ENCODE peak calls at places on chromosomes 5 and 9, in four cellular contexts. One of them, this sample, is unnamed.

GRCh38 chr5:101942321-101942882 is 353.7 kb downstream of the SLCO4C1 start:
- DNase-seq in dermis microvascular lymphatic vessel endothelial cell: no peak
- DNase-seq in GM04503: no peak
- DNase-seq in CD4-positive, CD25-positive, alpha-beta regulatory T cell: no peak
- DNase-seq in this sample: peak

GRCh38 chr5:78586251-78586650 is 62.3 kb downstream of the LHFPL2 start:
- DNase-seq in dermis microvascular lymphatic vessel endothelial cell: no peak
- DNase-seq in GM04503: peak
- DNase-seq in CD4-positive, CD25-positive, alpha-beta regulatory T cell: no peak
- DNase-seq in this sample: no peak

GRCh38 chr5:170184737-170185136 is 48.0 kb upstream of the C5orf58 start:
- DNase-seq in dermis microvascular lymphatic vessel endothelial cell: no peak
- DNase-seq in GM04503: no peak
- DNase-seq in CD4-positive, CD25-positive, alpha-beta regulatory T cell: no peak
- DNase-seq in this sample: no peak

GRCh38 chr5:57817001-57817453 is 334.4 kb upstream of the ACTBL2 start:
- DNase-seq in dermis microvascular lymphatic vessel endothelial cell: peak
- DNase-seq in GM04503: no peak
- DNase-seq in CD4-positive, CD25-positive, alpha-beta regulatory T cell: no peak
- DNase-seq in this sample: no peak

GRCh38 chr5:74017786-74018211 is 391.8 kb downstream of the ARHGEF28 start:
- DNase-seq in dermis microvascular lymphatic vessel endothelial cell: no peak
- DNase-seq in GM04503: peak
- DNase-seq in CD4-positive, CD25-positive, alpha-beta regulatory T cell: no peak
- DNase-seq in this sample: no peak

GRCh38 chr9:116157436-116158138 is 4.0 kb downstream of the PAPPA start:
- DNase-seq in dermis microvascular lymphatic vessel endothelial cell: no peak
- DNase-seq in GM04503: no peak
- DNase-seq in CD4-positive, CD25-positive, alpha-beta regulatory T cell: no peak
- DNase-seq in this sample: no peak

GRCh38 chr9:71681708-71682268 is 86.5 kb downstream of the CEMIP2 start:
- DNase-seq in dermis microvascular lymphatic vessel endothelial cell: no peak
- DNase-seq in GM04503: peak
- DNase-seq in CD4-positive, CD25-positive, alpha-beta regulatory T cell: no peak
- DNase-seq in this sample: no peak

GRCh38 chr9:20623021-20623747 is 885 bp upstream of the MLLT3 start:
- DNase-seq in dermis microvascular lymphatic vessel endothelial cell: no peak
- DNase-seq in GM04503: no peak
- DNase-seq in CD4-positive, CD25-positive, alpha-beta regulatory T cell: peak
- DNase-seq in this sample: peak

GRCh38 chr5:68245325-68245724 is 29.8 kb downstream of the PIK3R1 start:
- DNase-seq in dermis microvascular lymphatic vessel endothelial cell: no peak
- DNase-seq in GM04503: no peak
- DNase-seq in CD4-positive, CD25-positive, alpha-beta regulatory T cell: no peak
- DNase-seq in this sample: no peak

GRCh38 chr5:181138258-181138657 is 7.3 kb upstream of the OR2V1 start:
- DNase-seq in dermis microvascular lymphatic vessel endothelial cell: no peak
- DNase-seq in GM04503: no peak
- DNase-seq in CD4-positive, CD25-positive, alpha-beta regulatory T cell: no peak
- DNase-seq in this sample: no peak

GRCh38 chr9:113381909-113382411 is 5.2 kb upstream of the HDHD3 start:
- DNase-seq in dermis microvascular lymphatic vessel endothelial cell: no peak
- DNase-seq in GM04503: no peak
- DNase-seq in CD4-positive, CD25-positive, alpha-beta regulatory T cell: no peak
- DNase-seq in this sample: no peak

GRCh38 chr5:173001229-173001841 is 17.8 kb downstream of the ATP6V0E1 start:
- DNase-seq in dermis microvascular lymphatic vessel endothelial cell: no peak
- DNase-seq in GM04503: no peak
- DNase-seq in CD4-positive, CD25-positive, alpha-beta regulatory T cell: no peak
- DNase-seq in this sample: no peak

GRCh38 chr5:52269395-52269794 is 518.3 kb upstream of the ITGA1 start:
- DNase-seq in dermis microvascular lymphatic vessel endothelial cell: no peak
- DNase-seq in GM04503: no peak
- DNase-seq in CD4-positive, CD25-positive, alpha-beta regulatory T cell: no peak
- DNase-seq in this sample: no peak

GRCh38 chr5:86684222-86684621 is 66.5 kb downstream of the COX7C start:
- DNase-seq in dermis microvascular lymphatic vessel endothelial cell: no peak
- DNase-seq in GM04503: no peak
- DNase-seq in CD4-positive, CD25-positive, alpha-beta regulatory T cell: no peak
- DNase-seq in this sample: no peak

GRCh38 chr5:174310243-174310642 is 264.7 kb downstream of the NSG2 start:
- DNase-seq in dermis microvascular lymphatic vessel endothelial cell: no peak
- DNase-seq in GM04503: no peak
- DNase-seq in CD4-positive, CD25-positive, alpha-beta regulatory T cell: no peak
- DNase-seq in this sample: no peak

GRCh38 chr9:90526386-90526785 is 116.2 kb downstream of the DIRAS2 start:
- DNase-seq in dermis microvascular lymphatic vessel endothelial cell: no peak
- DNase-seq in GM04503: no peak
- DNase-seq in CD4-positive, CD25-positive, alpha-beta regulatory T cell: no peak
- DNase-seq in this sample: no peak

GRCh38 chr9:15206949-15207696 is 99.9 kb downstream of the TTC39B start:
- DNase-seq in dermis microvascular lymphatic vessel endothelial cell: no peak
- DNase-seq in GM04503: no peak
- DNase-seq in CD4-positive, CD25-positive, alpha-beta regulatory T cell: no peak
- DNase-seq in this sample: no peak

GRCh38 chr5:78467744-78468357 is 107.4 kb downstream of the SCAMP1 start:
- DNase-seq in dermis microvascular lymphatic vessel endothelial cell: peak
- DNase-seq in GM04503: peak
- DNase-seq in CD4-positive, CD25-positive, alpha-beta regulatory T cell: no peak
- DNase-seq in this sample: peak

GRCh38 chr9:89929721-89930480 is 325.1 kb downstream of the GADD45G start:
- DNase-seq in dermis microvascular lymphatic vessel endothelial cell: peak
- DNase-seq in GM04503: no peak
- DNase-seq in CD4-positive, CD25-positive, alpha-beta regulatory T cell: no peak
- DNase-seq in this sample: no peak

GRCh38 chr5:56026863-56027300 is 32.1 kb upstream of the IL6ST start:
- DNase-seq in dermis microvascular lymphatic vessel endothelial cell: no peak
- DNase-seq in GM04503: peak
- DNase-seq in CD4-positive, CD25-positive, alpha-beta regulatory T cell: no peak
- DNase-seq in this sample: no peak

GRCh38 chr9:15961217-15961616 is 408.4 kb downstream of the CCDC171 start:
- DNase-seq in dermis microvascular lymphatic vessel endothelial cell: no peak
- DNase-seq in GM04503: no peak
- DNase-seq in CD4-positive, CD25-positive, alpha-beta regulatory T cell: no peak
- DNase-seq in this sample: no peak

GRCh38 chr5:94941113-94941765 is 322.8 kb downstream of the SLF1 start:
- DNase-seq in dermis microvascular lymphatic vessel endothelial cell: no peak
- DNase-seq in GM04503: no peak
- DNase-seq in CD4-positive, CD25-positive, alpha-beta regulatory T cell: no peak
- DNase-seq in this sample: no peak

GRCh38 chr5:139104577-139105271 is 93.4 kb downstream of the SIL1 start:
- DNase-seq in dermis microvascular lymphatic vessel endothelial cell: no peak
- DNase-seq in GM04503: peak
- DNase-seq in CD4-positive, CD25-positive, alpha-beta regulatory T cell: no peak
- DNase-seq in this sample: no peak

GRCh38 chr9:38253200-38253599 is 139.3 kb upstream of the ALDH1B1 start:
- DNase-seq in dermis microvascular lymphatic vessel endothelial cell: no peak
- DNase-seq in GM04503: no peak
- DNase-seq in CD4-positive, CD25-positive, alpha-beta regulatory T cell: no peak
- DNase-seq in this sample: no peak

This sample was measured in germinal center.